ENCODE peak calls at places on chromosome 20, in four cellular contexts. J is A549; A is CD4-positive, alpha-beta T cell; G is gastrocnemius medialis. P is an unnamed sample.

GRCh38 chr20:52681288-52681687 is 290.9 kb upstream of the TSHZ2 start:
- DNase-seq in J (no peak), A (no peak), G (no peak), P (no peak)

GRCh38 chr20:10436053-10436699 is 1.1 kb downstream of the SLX4IP start:
- DNase-seq in J (no peak), A (no peak), G (no peak), P (no peak)

GRCh38 chr20:59242714-59243626 is 57.4 kb upstream of the EDN3 start:
- DNase-seq in J (no peak), A (no peak), G (no peak), P (no peak)

GRCh38 chr20:3981132-3981452 is 34.3 kb downstream of the RNF24 start:
- DNase-seq in J (no peak), A (no peak), G (no peak), P (no peak)

GRCh38 chr20:61210862-61211261 is 41.2 kb upstream of the CDH4 start:
- DNase-seq in J (no peak), A (no peak), G (no peak), P (no peak)

GRCh38 chr20:63702036-63702665 is 5.6 kb downstream of the ARFRP1 start:
- DNase-seq in J (no peak), A (no peak), G (no peak), P (peak; percentile 59)

GRCh38 chr20:50470249-50470858 is 39.8 kb upstream of the PTPN1 start:
- DNase-seq in J (no peak), A (no peak), G (no peak), P (no peak)

GRCh38 chr20:4401601-4402000 is 320.1 kb upstream of the PRND start:
- DNase-seq in J (no peak), A (no peak), G (no peak), P (no peak)

GRCh38 chr20:57654998-57655811 is 35.0 kb upstream of the ZBP1 start:
- DNase-seq in J (no peak), A (no peak), G (no peak), P (peak; percentile 63)

GRCh38 chr20:8953300-8953699 is 115.6 kb upstream of the PLCB4 start:
- DNase-seq in J (no peak), A (no peak), G (no peak), P (no peak)

GRCh38 chr20:39605908-39606307 is 643.8 kb downstream of the DHX35 start:
- DNase-seq in J (no peak), A (no peak), G (no peak), P (no peak)

GRCh38 chr20:39607124-39607523 is 645.0 kb downstream of the DHX35 start:
- DNase-seq in J (no peak), A (no peak), G (no peak), P (no peak)

DNA sequence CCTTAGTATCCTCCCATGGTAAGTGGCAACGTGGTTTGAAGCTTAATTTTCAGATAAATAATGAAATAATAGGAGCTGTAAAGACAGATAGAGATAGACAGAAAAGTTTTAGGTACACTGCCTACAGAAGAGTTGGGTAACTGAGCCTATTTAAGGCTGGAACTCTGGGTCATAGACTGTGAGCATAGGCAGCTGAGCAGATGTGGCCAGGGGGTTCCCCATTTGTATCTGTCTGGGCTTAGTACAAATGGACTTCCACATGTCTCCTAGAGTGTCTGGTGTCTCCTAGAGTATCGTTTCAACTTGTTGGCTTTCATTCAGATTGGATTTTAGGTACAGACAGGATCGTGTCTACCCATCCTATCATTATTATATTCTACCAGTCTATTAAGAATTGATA is 649.8 kb downstream of the DHX35 start:
- DNase-seq in J (no peak), A (no peak), G (no peak), P (no peak)
- H3K27ac ChIP-seq in J (no peak overlapping the region), A (no peak overlapping the region), G (no peak overlapping the region), P (no peak overlapping the region)

DNA sequence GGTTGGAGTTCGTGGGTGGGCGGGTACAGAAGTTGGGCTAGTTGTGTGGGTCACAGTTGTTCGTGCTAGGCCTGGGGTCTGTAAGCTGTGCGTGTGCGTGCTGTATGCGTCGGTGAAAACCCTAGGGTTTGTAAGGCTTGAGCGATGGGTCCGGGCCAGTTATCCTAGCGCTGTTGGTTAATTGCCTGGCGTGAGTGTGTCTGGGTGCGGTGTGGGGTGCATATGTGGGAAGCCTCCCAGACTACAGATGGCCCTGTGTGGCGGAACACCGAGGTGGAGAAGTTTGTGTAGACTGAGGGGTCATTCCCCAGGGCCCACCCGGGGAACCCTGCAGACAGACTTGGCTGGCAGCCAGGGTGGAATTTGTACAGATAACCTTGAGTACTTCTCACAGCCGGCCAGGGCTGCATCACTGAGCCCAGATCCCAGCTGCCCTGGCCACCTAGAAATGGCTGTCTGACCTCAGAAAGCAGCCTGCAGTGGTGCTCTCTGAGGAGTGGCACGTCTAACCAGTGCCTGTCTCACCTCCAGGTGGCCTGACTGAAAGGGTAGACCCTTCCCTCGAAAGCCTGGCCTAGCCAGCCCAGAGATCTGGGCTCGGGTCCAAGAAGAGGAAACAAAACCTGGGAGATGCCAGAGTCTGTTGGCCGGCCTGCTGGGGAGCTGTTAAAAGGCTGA is 1.8 kb downstream of the TGIF2 start:
- DNase-seq in J (peak; percentile 35), A (no peak), G (peak; percentile 41), P (peak; percentile 71)
- TF ChIP-seq CTCF in J (no peak), A (no peak), G (no peak), P (no peak)

GRCh38 chr20:32281711-32282110 is 4.3 kb downstream of the KIF3B start:
- DNase-seq in J (no peak), A (no peak), G (no peak), P (peak; percentile 9)
- H3K27ac ChIP-seq in J (no peak overlapping the region), A (no peak overlapping the region), G (no peak overlapping the region), P (no peak overlapping the region)

DNA sequence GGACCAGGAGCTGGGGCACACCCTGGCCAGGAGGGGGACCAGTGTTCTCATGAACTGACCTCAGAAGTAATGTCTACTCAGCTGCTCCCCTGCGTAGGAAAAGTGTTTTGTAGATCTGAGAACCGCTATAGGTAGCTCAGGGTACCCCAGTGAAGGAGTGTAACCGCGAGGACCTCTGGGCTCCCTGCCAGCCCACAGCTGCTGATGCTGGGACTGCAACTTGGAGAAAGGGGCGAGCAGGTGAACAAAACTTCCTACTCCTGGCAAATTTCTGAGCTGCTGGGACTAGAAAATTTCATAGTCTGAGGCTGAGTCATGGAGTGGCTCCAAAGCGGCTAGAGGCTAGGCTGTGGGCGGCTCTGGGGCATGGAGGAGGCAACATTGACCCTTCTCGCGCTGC is 51.9 kb downstream of the PYGB start:
- DNase-seq in J (no peak), A (no peak), G (no peak), P (no peak)
- TF ChIP-seq CTCF in J (no peak), A (no peak), G (no peak), P (no peak)

GRCh38 chr20:34943808-34944568 is 11.6 kb downstream of the GSS start:
- DNase-seq in J (no peak), A (no peak), G (no peak), P (no peak)
- H3K27ac ChIP-seq in J (peak overlapping the region; percentile 75), A (no peak overlapping the region), G (peak overlapping the region; percentile 61), P (no peak overlapping the region)

DNA sequence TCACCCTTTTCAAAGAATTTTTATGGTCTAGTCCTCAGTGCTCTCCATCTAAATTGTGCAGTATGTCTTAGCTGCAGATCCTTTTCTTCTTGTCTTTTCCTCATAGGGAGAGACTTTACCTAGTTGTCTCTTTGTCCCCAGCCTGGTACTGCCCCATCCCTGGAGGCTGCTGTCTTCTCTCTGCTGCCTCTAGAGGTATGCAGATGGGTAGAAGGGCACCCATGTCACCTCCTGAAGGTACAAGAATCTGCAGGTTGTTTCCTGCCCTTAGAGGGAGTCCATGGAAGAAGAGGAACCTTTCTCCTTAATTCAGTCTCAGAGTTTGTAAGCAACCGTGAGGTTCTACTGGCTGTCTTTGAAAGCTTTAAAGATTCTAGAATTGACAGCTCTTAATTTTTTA is 39.1 kb downstream of the MCM8 start:
- DNase-seq in J (peak; percentile 25), A (no peak), G (no peak), P (no peak)
- TF ChIP-seq CTCF in J (peak; percentile 9), A (no peak), G (no peak), P (no peak)

GRCh38 chr20:12159266-12159665 is 241.6 kb downstream of the BTBD3 start:
- DNase-seq in J (no peak), A (no peak), G (no peak), P (no peak)

GRCh38 chr20:12156252-12156651 is 238.6 kb downstream of the BTBD3 start:
- DNase-seq in J (no peak), A (no peak), G (no peak), P (no peak)

GRCh38 chr20:12152996-12153395 is 235.3 kb downstream of the BTBD3 start:
- DNase-seq in J (no peak), A (no peak), G (no peak), P (no peak)

GRCh38 chr20:12153616-12154015 is 235.9 kb downstream of the BTBD3 start:
- DNase-seq in J (no peak), A (no peak), G (no peak), P (no peak)
- H3K27ac ChIP-seq in J (no peak overlapping the region), A (no peak overlapping the region), G (no peak overlapping the region), P (no peak overlapping the region)

GRCh38 chr20:16701296-16701695 is 28.5 kb upstream of the SNRPB2 start:
- DNase-seq in J (peak; percentile 33), A (peak; percentile 5), G (no peak), P (no peak)

GRCh38 chr20:16703570-16703969 is 26.3 kb upstream of the SNRPB2 start:
- DNase-seq in J (no peak), A (no peak), G (no peak), P (no peak)

GRCh38 chr20:16694176-16694575 is 35.6 kb upstream of the SNRPB2 start:
- DNase-seq in J (no peak), A (no peak), G (no peak), P (no peak)

GRCh38 chr20:16695633-16696032 is 34.2 kb upstream of the SNRPB2 start:
- DNase-seq in J (no peak), A (no peak), G (no peak), P (no peak)

GRCh38 chr20:16699287-16699686 is 30.5 kb upstream of the SNRPB2 start:
- DNase-seq in J (no peak), A (no peak), G (no peak), P (no peak)
- TF ChIP-seq CTCF in J (no peak), A (no peak), G (no peak), P (no peak)

GRCh38 chr20:51563141-51563596 is 20.6 kb upstream of the NFATC2 start:
- DNase-seq in J (no peak), A (no peak), G (no peak), P (no peak)
- H3K27ac ChIP-seq in J (peak overlapping the region; percentile 88), A (no peak overlapping the region), G (peak overlapping the region; percentile 68), P (peak overlapping the region; percentile 79)

GRCh38 chr20:33515569-33516216 is 25.8 kb downstream of the CBFA2T2 start:
- DNase-seq in J (peak; percentile 25), A (no peak), G (no peak), P (no peak)
- TF ChIP-seq CTCF in J (peak; percentile 38), A (peak; percentile 37), G (no peak), P (no peak)

P was measured in tibial artery.